ENCODE peak calls at places on chromosomes 13 and 19, in six cellular contexts. X, O, W, P, C and Y are unnamed samples.
A peak's percentile ranks its signal among the peaks of the same experiment; 100 is the strongest.

GRCh38 chr19:45598267-45599011 is 3.6 kb downstream of the GPR4 start:
- DNase-seq in X (no peak), O (no peak), W (no peak), P (no peak), C (no peak), Y (peak; percentile 21)

GRCh38 chr19:19552811-19553210 is 14.7 kb downstream of the CILP2 start:
- DNase-seq in X (peak; percentile 87), O (no peak), W (peak; percentile 84), P (no peak), C (no peak), Y (peak; percentile 73)

GRCh38 chr19:55353803-55354697 is 469 bp downstream of the COX6B2 start:
- DNase-seq in X (peak; percentile 84), O (no peak), W (peak; percentile 88), P (peak; percentile 5), C (peak; percentile 56), Y (peak; percentile 82)

GRCh38 chr19:4258181-4258580 is 11.3 kb downstream of the YJU2 start:
- DNase-seq in X (no peak), O (no peak), W (no peak), P (no peak), C (no peak), Y (no peak)

GRCh38 chr19:19485161-19485997 is 30.0 kb downstream of the TSSK6 start:
- DNase-seq in X (peak; percentile 94), O (no peak), W (no peak), P (no peak), C (no peak), Y (peak; percentile 42)

GRCh38 chr19:58570770-58571574 is 2.2 kb downstream of the MZF1 start:
- DNase-seq in X (no peak), O (no peak), W (no peak), P (no peak), C (no peak), Y (no peak)

GRCh38 chr13:99703908-99704307 is 202.6 kb downstream of the TM9SF2 start:
- DNase-seq in X (no peak), O (no peak), W (no peak), P (no peak), C (no peak), Y (no peak)

GRCh38 chr19:19743176-19743575 is 10.3 kb upstream of the ZNF14 start:
- DNase-seq in X (no peak), O (no peak), W (no peak), P (no peak), C (no peak), Y (no peak)

GRCh38 chr13:61144834-61145593 is 270.6 kb downstream of the PCDH20 start:
- DNase-seq in X (no peak), O (no peak), W (no peak), P (no peak), C (no peak), Y (no peak)

GRCh38 chr13:100789968-100790367 is 115.4 kb upstream of the TMTC4 start:
- DNase-seq in X (no peak), O (no peak), W (no peak), P (no peak), C (no peak), Y (no peak)

GRCh38 chr13:82011355-82011754 is 1670.4 kb upstream of the SPRY2 start:
- DNase-seq in X (no peak), O (no peak), W (no peak), P (no peak), C (no peak), Y (no peak)

GRCh38 chr19:17829855-17830566 is 8.7 kb upstream of the INSL3 start:
- DNase-seq in X (peak; percentile 73), O (no peak), W (peak; percentile 97), P (peak; percentile 8), C (peak; percentile 80), Y (peak; percentile 48)

GRCh38 chr19:4144666-4145261 is 8.7 kb upstream of the CREB3L3 start:
- DNase-seq in X (no peak), O (no peak), W (no peak), P (no peak), C (peak; percentile 71), Y (peak; percentile 70)

GRCh38 chr13:111184685-111185401 is 69.7 kb downstream of the ARHGEF7 start:
- DNase-seq in X (peak; percentile 74), O (peak; percentile 86), W (no peak), P (peak; percentile 64), C (no peak), Y (no peak)